ENCODE peak calls at places on chromosomes 1 and 21, in eight cellular contexts. P is dorsolateral prefrontal cortex, W is ovary, Q is astrocyte, N is spleen, H is fibroblast of pulmonary artery, U is AG09309, V is Panc1. Y is an unnamed sample.

GRCh38 chr1:39453603-39454002 is 37.8 kb upstream of the BMP8A start:
- DNase-seq in W (peak), V (no peak), Q (peak), P (no peak), N (no peak), H (peak), U (no peak), Y (no peak)

GRCh38 chr1:201595381-201595780 is 56.5 kb downstream of the NAV1 start:
- DNase-seq in H (no peak), N (peak), U (no peak), V (no peak), Q (no peak), W (no peak), P (peak), Y (no peak)

GRCh38 chr1:227742738-227743715 is 7.8 kb downstream of the SNAP47 start:
- DNase-seq in Q (no peak), U (no peak), H (no peak), N (no peak), P (no peak), V (no peak), W (peak), Y (no peak)

GRCh38 chr1:159211331-159212136 is 6.9 kb downstream of the ACKR1 start:
- DNase-seq in H (peak), W (no peak), V (peak), N (peak), Q (peak), P (no peak), U (no peak), Y (peak)

GRCh38 chr1:242140871-242141270 is 142.0 kb upstream of the MAP1LC3C start:
- DNase-seq in W (no peak), H (no peak), Q (no peak), V (no peak), U (no peak), N (no peak), P (no peak), Y (peak)

GRCh38 chr1:224497714-224498573 is 63.3 kb upstream of the WDR26 start:
- DNase-seq in V (peak), P (peak), U (no peak), Q (peak), W (peak), N (no peak), H (peak), Y (peak)

GRCh38 chr21:19246018-19246417 is 842.4 kb upstream of the TMPRSS15 start:
- DNase-seq in H (no peak), W (no peak), V (no peak), N (peak), U (no peak), Q (no peak), P (no peak), Y (no peak)

GRCh38 chr1:17998889-17999288 is 108.7 kb upstream of the IGSF21 start:
- DNase-seq in H (no peak), Q (no peak), W (no peak), U (no peak), P (no peak), V (no peak), N (no peak), Y (peak)

GRCh38 chr1:76408303-76408702 is 333.8 kb downstream of the ST6GALNAC3 start:
- DNase-seq in H (no peak), P (no peak), V (no peak), N (no peak), Q (no peak), U (no peak), W (no peak), Y (no peak)

GRCh38 chr1:114757455-114758250 is at the start of gene CSDE1:
- DNase-seq in H (peak), W (peak), U (peak), Q (peak), P (peak), V (peak), N (peak), Y (peak)

GRCh38 chr1:12370241-12370980 is 140.6 kb downstream of the VPS13D start:
- DNase-seq in H (no peak), Q (no peak), N (no peak), U (no peak), V (no peak), P (no peak), W (no peak), Y (no peak)

GRCh38 chr21:40465382-40465781 is 381.6 kb downstream of the DSCAM start:
- DNase-seq in H (no peak), Q (no peak), N (no peak), U (no peak), V (no peak), P (no peak), W (no peak), Y (no peak)

GRCh38 chr1:193654951-193655705 is 468.7 kb upstream of the B3GALT2 start:
- DNase-seq in W (no peak), P (no peak), Q (peak), U (no peak), H (peak), N (no peak), V (no peak), Y (no peak)

GRCh38 chr1:29197590-29197924 is 15.9 kb upstream of the SRSF4 start:
- DNase-seq in V (no peak), W (no peak), Q (no peak), P (no peak), U (no peak), N (no peak), H (peak), Y (peak)

GRCh38 chr1:76625887-76626286 is 241.4 kb upstream of the ST6GALNAC5 start:
- DNase-seq in N (no peak), H (no peak), P (no peak), U (no peak), Q (no peak), V (no peak), W (no peak), Y (no peak)

GRCh38 chr1:88612783-88613182 is 71.3 kb upstream of the PKN2 start:
- DNase-seq in W (no peak), Q (no peak), V (no peak), U (no peak), H (no peak), N (no peak), P (no peak), Y (no peak)

GRCh38 chr1:28740118-28740517 is 3.4 kb downstream of the YTHDF2 start:
- DNase-seq in U (no peak), W (no peak), H (no peak), V (no peak), Q (no peak), P (no peak), N (no peak), Y (no peak)

GRCh38 chr1:231508497-231508896 is 20.0 kb upstream of the TSNAX start:
- DNase-seq in Q (no peak), N (no peak), H (no peak), V (no peak), W (no peak), U (no peak), P (no peak), Y (no peak)

GRCh38 chr1:245805503-245805902 is 650.7 kb downstream of the KIF26B start:
- DNase-seq in U (no peak), P (no peak), H (no peak), Q (no peak), W (no peak), N (no peak), V (no peak), Y (no peak)

DNA sequence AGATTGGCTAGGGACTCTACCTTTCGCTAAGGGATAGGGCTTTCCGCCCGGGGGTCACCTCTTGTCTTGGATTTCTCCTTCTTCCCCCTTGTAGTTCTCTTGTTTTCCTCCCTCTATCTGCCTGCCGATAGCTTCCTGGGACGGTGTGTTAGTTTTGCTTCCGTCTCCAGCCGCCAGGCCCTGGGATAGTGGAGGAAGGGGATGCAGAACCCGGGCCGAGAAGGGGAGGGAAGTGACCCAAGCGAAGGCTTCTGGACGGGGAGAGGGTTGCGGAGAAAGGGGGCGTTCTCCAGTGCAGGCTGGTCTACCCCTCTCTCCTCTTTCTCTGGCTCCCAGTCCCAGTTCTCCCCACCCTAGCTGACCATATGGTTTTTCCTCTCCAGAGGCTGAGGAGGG is 871 bp downstream of the TUFT1 start:
- DNase-seq in Q (no peak), N (peak), W (no peak), V (no peak), U (no peak), H (no peak), P (no peak), Y (no peak)
- TF ChIP-seq CTCF in Q (no peak), N (no peak), W (no peak), V (no peak), U (no peak), H (no peak), P (no peak), Y (no peak)

GRCh38 chr1:214476229-214476957 is 75.0 kb downstream of the PTPN14 start:
- DNase-seq in N (no peak), H (no peak), V (no peak), Q (peak), P (no peak), U (no peak), W (no peak), Y (no peak)

GRCh38 chr1:214475331-214475730 is 76.1 kb downstream of the PTPN14 start:
- DNase-seq in P (no peak), N (no peak), Q (no peak), V (no peak), W (no peak), U (no peak), H (no peak), Y (no peak)

GRCh38 chr1:214474467-214474866 is 76.9 kb downstream of the PTPN14 start:
- DNase-seq in N (no peak), U (no peak), P (no peak), W (no peak), H (no peak), V (no peak), Q (no peak), Y (no peak)

GRCh38 chr1:214475746-214476145 is 75.7 kb downstream of the PTPN14 start:
- DNase-seq in P (no peak), V (no peak), N (no peak), U (no peak), H (no peak), W (no peak), Q (peak), Y (no peak)

GRCh38 chr1:214476958-214477870 is 74.2 kb downstream of the PTPN14 start:
- DNase-seq in P (no peak), U (peak), H (peak), V (no peak), N (no peak), Q (peak), W (no peak), Y (no peak)
- H3K4me3 ChIP-seq in P (no peak), U (no peak), H (no peak), V (peak), N (no peak), Q (peak), W (no peak), Y (no peak)

GRCh38 chr1:84884671-84885389 is 8.2 kb downstream of the LPAR3 start:
- DNase-seq in V (no peak), N (no peak), Q (no peak), H (peak), U (no peak), P (no peak), W (no peak), Y (no peak)
- TF ChIP-seq CTCF in V (peak), N (no peak), Q (no peak), H (peak), U (no peak), P (no peak), W (no peak), Y (no peak)

GRCh38 chr21:37765501-37765900 is 150.8 kb downstream of the KCNJ6 start:
- DNase-seq in W (no peak), Q (no peak), H (no peak), P (no peak), N (no peak), U (no peak), V (no peak), Y (no peak)
- H3K4me3 ChIP-seq in W (no peak), Q (no peak), H (no peak), P (no peak), N (no peak), U (no peak), V (no peak), Y (no peak)

DNA sequence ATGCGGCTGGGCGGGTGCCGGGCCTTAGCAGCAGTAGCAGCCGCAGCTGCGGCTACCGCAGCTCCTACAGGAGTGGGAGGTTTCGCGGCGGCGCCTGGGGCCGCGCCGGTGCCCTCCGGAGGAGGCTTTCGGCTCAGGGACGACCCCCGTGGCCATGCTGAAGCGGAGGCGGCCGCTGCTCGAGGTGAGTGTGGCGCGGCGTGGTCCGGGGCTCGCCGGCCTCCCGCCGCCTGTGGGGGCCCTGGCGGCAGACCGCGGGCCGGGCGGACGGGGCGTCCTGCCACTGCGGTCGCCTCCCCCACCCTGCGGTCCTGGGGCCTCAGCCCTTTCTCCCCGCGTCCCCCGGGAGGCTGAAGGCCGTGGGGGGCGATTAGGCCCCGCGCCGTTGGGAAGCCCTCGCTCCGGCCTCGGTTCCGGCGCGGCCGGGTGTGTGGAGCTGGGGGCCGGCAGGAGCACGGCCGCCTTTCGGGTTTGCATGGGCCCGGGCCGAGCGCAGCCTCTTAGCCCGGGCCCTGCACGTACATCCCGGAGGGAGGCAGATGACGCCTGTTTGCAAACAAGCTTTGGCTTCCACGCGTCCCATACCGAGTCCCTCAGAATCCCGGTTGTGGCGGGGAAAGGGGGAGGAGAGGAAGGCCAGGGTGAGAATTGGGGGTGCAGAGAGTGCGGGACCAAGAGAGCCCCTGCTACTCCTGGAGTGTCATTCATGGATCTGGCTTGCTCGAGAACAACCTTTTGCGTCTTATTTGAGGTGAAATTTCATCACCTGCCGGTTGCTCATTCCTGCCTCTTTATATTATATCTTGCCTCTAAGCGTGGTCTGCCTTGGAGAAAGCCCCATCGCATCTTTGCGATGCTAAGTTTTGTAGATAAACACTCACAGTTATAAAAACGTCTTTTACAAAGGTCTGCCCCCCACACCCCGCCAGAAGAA is 598 bp downstream of the ZFYVE9 start:
- DNase-seq in U (no peak), N (peak), Q (peak), W (peak), H (peak), P (peak), V (no peak), Y (peak)
- TF ChIP-seq CTCF in U (no peak), N (peak), Q (no peak), W (peak), H (no peak), P (no peak), V (peak), Y (no peak)

GRCh38 chr1:7650801-7651200 is 120.3 kb upstream of the VAMP3 start:
- DNase-seq in W (no peak), V (no peak), P (no peak), N (no peak), U (no peak), Q (no peak), H (no peak), Y (no peak)
- H3K4me3 ChIP-seq in W (no peak), V (no peak), P (no peak), N (no peak), U (no peak), Q (no peak), H (no peak), Y (no peak)

DNA sequence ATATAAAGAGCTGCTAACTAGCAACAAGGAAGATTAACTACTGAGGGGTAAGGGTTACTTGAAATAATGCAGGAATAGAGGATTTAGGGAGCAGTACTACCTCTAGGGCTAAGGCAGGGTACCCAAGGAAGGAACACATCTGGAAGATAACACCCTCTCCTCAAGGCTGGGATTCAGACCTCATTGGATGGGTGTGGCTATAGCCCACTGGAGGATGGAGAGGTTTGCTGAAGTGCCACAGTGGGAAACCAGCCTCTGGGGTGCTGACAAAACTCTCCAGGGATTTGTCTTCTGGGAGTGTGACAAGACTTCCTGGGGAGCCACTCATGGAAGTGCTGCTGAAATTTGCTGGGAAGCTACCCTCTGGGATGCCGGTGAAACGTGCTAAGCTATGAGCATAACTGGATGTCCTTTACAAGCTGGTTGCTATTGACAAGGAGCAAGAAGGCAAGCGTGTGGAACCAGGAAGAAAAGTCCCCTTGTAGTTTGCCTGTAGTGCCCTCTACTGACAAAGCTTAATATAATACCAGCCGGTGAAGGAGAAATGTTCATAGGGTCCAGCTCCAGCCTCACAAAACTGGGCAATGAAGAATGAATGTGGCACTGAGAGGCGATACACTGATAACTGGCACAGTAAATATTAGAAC is 122.8 kb upstream of the USP24 start:
- DNase-seq in H (peak), U (peak), Q (peak), P (no peak), W (no peak), V (no peak), N (no peak), Y (peak)
- TF ChIP-seq CTCF in H (peak), U (peak), Q (peak), P (peak), W (no peak), V (no peak), N (peak), Y (peak)

DNA sequence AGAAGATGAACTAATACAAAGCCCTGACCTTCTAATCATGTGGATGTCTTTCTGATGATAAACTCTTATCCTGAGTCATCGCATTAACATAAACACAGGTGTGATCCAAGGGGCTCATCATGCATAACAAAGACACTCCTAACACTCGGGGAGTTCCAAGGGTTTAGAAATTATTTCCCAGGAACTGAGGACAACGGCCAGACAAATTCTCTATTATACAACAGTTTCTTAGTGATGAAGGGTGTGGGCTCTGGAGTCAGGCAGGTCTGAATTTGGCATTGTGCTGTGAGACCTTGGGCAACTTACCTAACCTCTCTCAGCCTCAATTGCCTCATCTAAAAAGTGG is 18.0 kb downstream of the DUSP10 start:
- DNase-seq in N (no peak), V (no peak), H (no peak), P (no peak), W (no peak), Q (no peak), U (no peak), Y (no peak)
- H3K4me3 ChIP-seq in N (no peak), V (no peak), H (no peak), P (no peak), W (no peak), Q (no peak), U (no peak), Y (no peak)

GRCh38 chr21:41763996-41764395 is 2.9 kb downstream of the RIPK4 start:
- DNase-seq in P (no peak), N (no peak), Q (no peak), V (no peak), U (no peak), W (no peak), H (no peak), Y (no peak)
- TF ChIP-seq CTCF in P (no peak), N (no peak), Q (no peak), V (no peak), U (no peak), W (no peak), H (no peak), Y (no peak)

DNA sequence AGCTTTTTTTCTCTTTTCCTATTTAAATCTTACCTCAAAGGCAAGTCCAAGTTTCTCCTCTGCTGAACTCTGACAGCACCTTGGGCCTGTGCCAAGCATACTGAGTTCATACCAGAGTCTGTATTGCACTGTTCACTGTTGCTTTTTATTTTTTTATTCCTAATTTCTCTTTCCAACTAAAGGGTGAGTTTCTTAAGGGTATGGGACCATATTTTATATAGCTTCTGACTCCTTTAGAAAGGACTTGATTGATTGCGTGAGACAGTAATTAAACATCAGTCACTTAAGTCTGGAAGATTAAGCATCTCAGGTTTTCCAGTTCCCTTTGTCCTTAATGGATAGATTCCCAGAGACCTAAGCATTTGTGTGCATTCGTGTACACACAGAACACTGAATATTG is 69.9 kb downstream of the CACHD1 start:
- DNase-seq in U (no peak), Q (peak), N (no peak), V (no peak), W (peak), P (no peak), H (peak), Y (no peak)
- H3K4me3 ChIP-seq in U (peak), Q (peak), N (no peak), V (no peak), W (peak), P (peak), H (peak), Y (no peak)

Y was measured in NB4.